ENCODE peak calls at places on chromosomes 16 and 17, in ten cellular contexts. A is kidney, T is astrocyte of the cerebellum, S is uterus, Z is body of pancreas, X is pancreas, M is astrocyte of the spinal cord, J is adipocyte, I is choroid plexus epithelial cell, G is AG09309. O is an unnamed sample.

GRCh38 chr16:12362482-12363458 is 386.2 kb downstream of the SNX29 start:
- DNase-seq in I (no peak), T (no peak), S (peak), Z (peak), X (no peak), M (peak), G (peak), J (no peak), A (no peak), O (no peak)

GRCh38 chr17:71709271-71709670 is 411.5 kb upstream of the SOX9 start:
- DNase-seq in I (peak), X (no peak), J (no peak), T (no peak), G (peak), M (peak), A (no peak), Z (no peak), S (no peak), O (no peak)

GRCh38 chr16:66332599-66332998 is 33.9 kb upstream of the CDH5 start:
- DNase-seq in A (no peak), J (no peak), I (no peak), X (no peak), T (no peak), M (no peak), Z (no peak), G (no peak), S (no peak), O (no peak)

GRCh38 chr16:84911490-84912216 is 91.9 kb downstream of the CRISPLD2 start:
- DNase-seq in M (no peak), S (no peak), Z (no peak), T (no peak), A (no peak), G (peak), X (no peak), I (peak), J (peak), O (no peak)

GRCh38 chr17:73028311-73028755 is 64.2 kb downstream of the SLC39A11 start:
- DNase-seq in Z (no peak), I (peak), A (no peak), G (no peak), J (peak), T (no peak), S (no peak), M (peak), X (no peak), O (no peak)

GRCh38 chr16:84778720-84779119 is 41.1 kb upstream of the CRISPLD2 start:
- DNase-seq in I (no peak), Z (no peak), A (no peak), G (no peak), M (no peak), J (no peak), T (no peak), S (no peak), X (no peak), O (no peak)

GRCh38 chr17:58631523-58632323 is 60.1 kb downstream of the TEX14 start:
- DNase-seq in S (peak), I (peak), X (peak), J (peak), M (peak), Z (peak), G (peak), A (peak), T (peak), O (peak)

GRCh38 chr16:72974142-72974769 is 73.7 kb downstream of the ZFHX3 start:
- DNase-seq in I (no peak), T (no peak), S (no peak), A (no peak), X (peak), J (no peak), G (no peak), Z (peak), M (no peak), O (no peak)

GRCh38 chr17:19249681-19250080 is 12.5 kb downstream of the EPN2 start:
- DNase-seq in Z (no peak), G (no peak), X (no peak), J (no peak), I (peak), A (no peak), T (peak), S (peak), M (peak), O (no peak)

GRCh38 chr16:73037331-73037745 is 10.6 kb downstream of the ZFHX3 start:
- DNase-seq in G (no peak), I (no peak), J (no peak), A (no peak), T (no peak), S (no peak), Z (no peak), M (no peak), X (no peak), O (peak)

GRCh38 chr17:71055128-71055527 is 885.8 kb downstream of the KCNJ2 start:
- DNase-seq in G (no peak), A (no peak), I (peak), J (no peak), S (no peak), M (peak), Z (no peak), T (peak), X (no peak), O (no peak)

GRCh38 chr16:50591800-50592771 is 43.9 kb downstream of the NKD1 start:
- DNase-seq in X (peak), M (no peak), G (no peak), Z (peak), T (peak), J (no peak), I (no peak), A (peak), S (peak), O (no peak)

GRCh38 chr17:83064021-83064731 is 15.2 kb upstream of the METRNL start:
- DNase-seq in Z (peak), X (peak), G (no peak), I (no peak), M (no peak), T (no peak), A (peak), J (no peak), S (peak), O (no peak)

GRCh38 chr16:85568519-85568918 is 44.6 kb upstream of the GSE1 start:
- DNase-seq in M (no peak), A (peak), G (no peak), X (no peak), S (no peak), I (no peak), T (no peak), Z (peak), J (no peak), O (no peak)

GRCh38 chr16:3717235-3718018 is at the start of gene TRAP1:
- DNase-seq in X (peak), A (peak), Z (peak), S (peak), T (peak), I (peak), M (peak), G (peak), J (peak), O (peak)

GRCh38 chr17:78665952-78666920 is 89.0 kb upstream of the DNAH17 start:
- DNase-seq in I (peak), G (no peak), M (no peak), T (no peak), S (no peak), J (peak), X (no peak), Z (peak), A (no peak), O (peak)

GRCh38 chr16:1579214-1579613 is 32.7 kb downstream of the IFT140 start:
- DNase-seq in A (no peak), T (no peak), G (no peak), S (no peak), J (no peak), I (no peak), X (no peak), Z (no peak), M (no peak), O (no peak)

GRCh38 chr17:55930291-55930809 is 179.5 kb downstream of the PCTP start:
- DNase-seq in M (no peak), I (no peak), G (no peak), X (no peak), A (no peak), S (no peak), J (no peak), T (no peak), Z (no peak), O (no peak)

GRCh38 chr16:76976101-76976500 is 214.9 kb upstream of the MON1B start:
- DNase-seq in A (no peak), I (no peak), G (no peak), M (no peak), X (no peak), S (no peak), Z (no peak), J (no peak), T (no peak), O (peak)

GRCh38 chr16:52456368-52456767 is 90.6 kb downstream of the TOX3 start:
- DNase-seq in J (no peak), T (no peak), G (no peak), Z (no peak), X (no peak), A (no peak), M (no peak), I (no peak), S (no peak), O (no peak)

GRCh38 chr16:4115941-4116327 is 308 bp downstream of the ADCY9 start:
- DNase-seq in S (no peak), Z (no peak), M (no peak), T (no peak), I (no peak), A (peak), X (no peak), G (no peak), J (no peak), O (no peak)

GRCh38 chr17:41394254-41395016 is 3.0 kb downstream of the KRT31 start:
- DNase-seq in J (no peak), Z (no peak), G (no peak), X (no peak), T (no peak), I (no peak), S (no peak), A (no peak), M (no peak), O (no peak)

GRCh38 chr17:83122834-83123233 is 43.4 kb downstream of the METRNL start:
- DNase-seq in M (no peak), I (no peak), Z (no peak), S (no peak), J (no peak), T (no peak), X (no peak), G (peak), A (peak), O (no peak)

GRCh38 chr17:77144227-77144626 is 3.5 kb downstream of the SEC14L1 start:
- DNase-seq in Z (peak), X (no peak), S (no peak), A (no peak), I (no peak), T (no peak), G (no peak), M (no peak), J (no peak), O (peak)

GRCh38 chr17:77363821-77364361 is 223.1 kb downstream of the SEC14L1 start:
- DNase-seq in M (peak), Z (peak), X (peak), A (peak), T (no peak), S (peak), I (no peak), J (peak), G (no peak), O (no peak)

GRCh38 chr17:57670769-57671545 is 74.1 kb downstream of the CCDC182 start:
- DNase-seq in T (no peak), X (peak), M (no peak), J (no peak), Z (no peak), I (no peak), A (no peak), S (no peak), G (no peak), O (no peak)

DNA sequence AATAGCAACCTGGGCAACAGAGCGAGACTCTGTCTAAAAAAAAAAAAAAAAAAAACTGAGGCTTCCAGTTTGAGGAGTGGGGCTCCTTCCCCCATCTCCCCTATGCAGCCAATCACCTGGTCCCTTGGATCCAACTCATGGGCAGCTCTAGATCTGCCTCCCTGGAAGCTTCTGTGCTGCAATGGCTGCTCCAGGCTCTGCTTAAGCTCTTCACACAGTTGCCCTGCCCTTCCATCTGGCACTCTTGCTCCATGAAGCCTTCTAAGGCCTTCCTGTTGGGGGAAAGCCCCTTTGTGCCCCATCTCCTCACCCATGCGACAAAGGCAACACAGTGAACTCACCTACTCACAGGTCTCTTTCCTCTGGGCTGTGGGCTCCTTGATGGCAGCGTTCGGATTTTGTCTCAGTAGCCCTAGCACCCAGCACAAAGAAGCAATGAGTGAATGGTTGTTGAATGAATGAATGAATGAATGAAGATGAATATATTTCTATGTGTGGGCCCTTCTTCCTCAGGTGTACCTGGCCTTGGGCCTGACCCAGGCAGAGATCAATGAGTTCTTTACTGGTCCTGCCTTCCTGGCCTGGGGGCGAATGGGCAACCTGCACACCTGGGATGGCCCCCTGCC is 1.9 kb downstream of the NAGLU start:
- DNase-seq in Z (no peak), J (no peak), A (no peak), S (no peak), I (no peak), X (no peak), M (no peak), G (no peak), T (no peak), O (no peak)
- H3K4me3 ChIP-seq in Z (no peak), J (peak), A (no peak), S (no peak), I (no peak), X (no peak), M (no peak), G (no peak), T (no peak), O (no peak)

GRCh38 chr17:20908373-20909273 is 134.2 kb downstream of the USP22 start:
- DNase-seq in J (peak), S (peak), X (peak), T (no peak), A (peak), G (peak), M (peak), I (peak), Z (peak), O (peak)
- H3K4me3 ChIP-seq in J (peak), S (peak), X (peak), T (peak), A (peak), G (peak), M (peak), I (peak), Z (peak), O (peak)

GRCh38 chr17:2649191-2649590 is 55.7 kb downstream of the PAFAH1B1 start:
- DNase-seq in Z (no peak), G (no peak), M (no peak), S (no peak), X (no peak), I (no peak), A (no peak), J (no peak), T (no peak), O (no peak)

GRCh38 chr17:2647961-2648360 is 54.5 kb downstream of the PAFAH1B1 start:
- DNase-seq in M (no peak), S (no peak), J (no peak), I (no peak), Z (no peak), X (no peak), T (no peak), A (no peak), G (no peak), O (no peak)

DNA sequence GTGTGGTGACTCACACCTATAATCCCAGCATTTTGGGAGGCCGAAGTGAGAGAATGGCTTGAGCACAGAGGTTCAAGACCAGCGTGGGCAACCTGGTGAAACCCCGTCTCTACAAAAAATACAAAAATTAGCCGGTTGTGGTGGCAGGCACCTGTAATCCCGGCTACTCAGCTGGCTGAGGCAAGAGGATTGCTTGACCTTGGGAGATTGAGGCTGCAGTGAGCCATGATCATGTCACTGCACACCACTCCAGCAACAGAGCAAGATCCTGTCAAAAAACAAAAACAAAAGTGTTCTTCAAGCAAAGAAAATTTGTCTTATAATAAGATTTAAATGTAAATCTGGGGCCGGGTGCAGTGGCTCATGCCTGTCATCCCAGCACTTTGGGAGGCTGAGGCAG is 51.5 kb downstream of the PAFAH1B1 start:
- DNase-seq in X (no peak), J (no peak), M (no peak), Z (no peak), T (no peak), I (no peak), G (no peak), S (no peak), A (no peak), O (no peak)
- H3K4me3 ChIP-seq in X (no peak), J (no peak), M (no peak), Z (no peak), T (no peak), I (no peak), G (no peak), S (no peak), A (no peak), O (no peak)

GRCh38 chr17:68377771-68378201 is 79.5 kb downstream of the WIPI1 start:
- DNase-seq in M (no peak), A (no peak), T (no peak), G (no peak), I (no peak), Z (no peak), S (no peak), X (no peak), J (no peak), O (no peak)
- H3K4me3 ChIP-seq in M (no peak), A (no peak), T (no peak), G (no peak), I (peak), Z (no peak), S (no peak), X (no peak), J (peak), O (no peak)

GRCh38 chr16:56640076-56640475 is 1.6 kb downstream of the MT1A start:
- DNase-seq in T (no peak), G (no peak), J (no peak), S (no peak), X (no peak), A (no peak), M (no peak), I (no peak), Z (no peak), O (no peak)

GRCh38 chr16:56639045-56639444 is 579 bp downstream of the MT1A start:
- DNase-seq in J (no peak), Z (no peak), T (no peak), G (no peak), X (no peak), A (no peak), I (no peak), S (no peak), M (no peak), O (no peak)

GRCh38 chr16:56636616-56637413 is 1.7 kb upstream of the MT1A start:
- DNase-seq in T (no peak), M (no peak), Z (no peak), A (no peak), S (no peak), I (no peak), X (no peak), G (no peak), J (no peak), O (no peak)

GRCh38 chr16:56635441-56635967 is 3.0 kb upstream of the MT1A start:
- DNase-seq in T (no peak), A (no peak), X (no peak), G (no peak), Z (no peak), I (no peak), J (no peak), S (no peak), M (no peak), O (no peak)

DNA sequence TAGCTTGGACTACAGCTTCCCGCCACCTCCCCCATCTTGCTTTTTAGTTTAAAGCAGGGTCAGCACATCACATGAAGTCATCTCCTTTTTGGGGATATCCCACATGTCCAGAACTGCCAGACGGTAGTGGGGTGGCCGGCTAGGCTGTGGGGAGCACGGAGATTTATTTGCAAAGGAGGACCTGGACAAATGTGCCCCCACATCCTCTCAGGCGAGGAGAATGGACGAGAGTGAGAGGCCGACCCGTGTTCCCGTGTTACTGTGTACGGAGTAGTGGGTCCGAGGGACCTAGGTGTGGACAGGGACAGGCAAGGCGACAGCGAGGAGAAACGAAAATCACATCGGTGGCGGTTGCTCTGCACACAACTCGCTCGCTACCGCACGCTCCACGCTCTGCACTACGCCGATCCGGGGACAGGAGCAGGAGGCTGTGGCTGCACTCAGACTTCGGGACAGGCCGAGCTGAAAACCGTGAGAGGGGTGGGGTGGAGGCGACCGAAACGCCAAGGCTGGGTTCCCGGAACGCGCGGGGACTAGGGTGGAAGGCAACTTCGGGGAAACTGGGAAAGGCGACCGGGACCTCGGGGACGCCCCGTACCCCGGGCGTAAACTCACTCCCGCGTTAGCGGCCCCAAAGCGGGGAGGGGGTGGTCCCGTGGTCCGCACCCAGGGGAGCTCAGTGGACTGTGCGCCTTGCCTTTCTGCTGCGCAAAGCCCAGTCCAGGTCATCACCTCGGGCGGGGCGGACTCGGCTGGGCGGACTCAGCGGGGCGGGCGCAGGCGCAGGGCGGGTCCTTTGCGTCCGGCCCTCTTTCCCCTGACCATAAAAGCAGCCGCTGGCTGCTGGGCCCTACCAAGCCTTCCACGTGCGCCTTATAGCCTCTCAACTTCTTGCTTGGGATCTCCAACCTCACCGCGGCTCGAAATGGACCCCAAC is at the start of gene MT1A:
- DNase-seq in Z (peak), M (peak), I (peak), A (peak), S (peak), G (no peak), J (peak), X (peak), T (no peak), O (no peak)
- H3K4me3 ChIP-seq in Z (no peak), M (peak), I (peak), A (peak), S (peak), G (peak), J (peak), X (peak), T (peak), O (no peak)

DNA sequence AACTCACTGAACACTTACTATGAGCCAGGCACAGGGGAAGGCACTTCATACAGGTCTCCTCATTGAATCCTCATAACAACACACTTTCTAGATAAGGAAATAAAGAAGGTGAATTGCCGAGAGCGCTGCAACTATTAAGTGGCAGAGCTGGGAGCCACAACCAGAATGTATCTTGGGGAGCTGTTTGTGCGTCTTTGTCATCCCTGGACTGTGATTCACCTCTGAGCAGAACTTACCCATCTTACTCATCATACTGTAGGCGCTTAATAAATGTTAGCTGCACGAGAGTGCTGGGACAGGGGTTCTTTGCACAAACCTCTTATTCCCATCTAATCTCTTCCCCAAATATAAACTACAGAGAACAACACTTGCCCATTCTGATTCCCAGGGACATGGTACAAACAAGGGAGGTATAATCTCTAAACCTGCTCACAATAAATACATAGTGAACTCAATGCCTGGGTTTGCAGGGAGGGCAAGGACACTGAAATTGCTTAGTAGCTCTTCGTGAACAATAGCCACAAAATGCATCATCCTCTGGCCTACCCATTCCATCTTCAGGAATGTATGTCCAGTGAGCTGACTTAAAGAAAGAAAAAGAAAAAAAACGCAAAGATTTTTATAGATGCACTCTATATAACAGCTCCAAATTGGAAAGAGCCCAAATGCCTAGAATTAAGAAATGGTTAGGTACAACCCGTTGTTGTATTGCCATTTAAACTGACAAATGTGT is 43.0 kb downstream of the MYO18A start:
- DNase-seq in Z (no peak), X (no peak), A (no peak), I (no peak), T (no peak), G (no peak), S (no peak), J (no peak), M (no peak), O (no peak)
- H3K4me3 ChIP-seq in Z (no peak), X (no peak), A (no peak), I (no peak), T (no peak), G (no peak), S (no peak), J (no peak), M (no peak), O (no peak)

O was measured in GM12865.